ENCODE peak calls at places on chromosomes 11 and 22, in four cellular contexts. I, A, B and K are unnamed samples.
A peak's percentile ranks its signal among the peaks of the same experiment; 100 is the strongest.

GRCh38 chr11:133964946-133965632 is 8.3 kb upstream of the IGSF9B start:
- DNase-seq in I (peak; percentile 50), B (no peak), A (no peak), K (peak; percentile 44)

GRCh38 chr22:25120093-25120561 is 79.5 kb upstream of the CRYBB3 start:
- DNase-seq in A (no peak), B (peak; percentile 92), I (peak; percentile 49), K (no peak)

GRCh38 chr22:19451570-19451969 is 4.1 kb upstream of the C22orf39 start:
- DNase-seq in A (no peak), B (no peak), I (no peak), K (no peak)

GRCh38 chr22:37079668-37080171 is 28.2 kb downstream of the KCTD17 start:
- DNase-seq in A (no peak), B (no peak), I (no peak), K (peak; percentile 43)

GRCh38 chr11:69859275-69859934 is 40.2 kb upstream of the FGF3 start:
- DNase-seq in I (peak; percentile 21), B (no peak), A (no peak), K (no peak)

GRCh38 chr22:40668611-40669390 is 10.5 kb upstream of the MCHR1 start:
- DNase-seq in A (no peak), B (peak; percentile 62), I (peak; percentile 70), K (no peak)

GRCh38 chr11:125088576-125089455 is 22.6 kb downstream of the TMEM218 start:
- DNase-seq in I (no peak), B (no peak), A (no peak), K (no peak)

GRCh38 chr22:38745676-38746460 is 9.9 kb downstream of the SUN2 start:
- DNase-seq in B (no peak), A (no peak), I (no peak), K (no peak)

GRCh38 chr22:44920183-44920582 is 89.6 kb downstream of the PHF21B start:
- DNase-seq in I (no peak), A (no peak), B (no peak), K (no peak)

GRCh38 chr22:50673231-50674126 is 856 bp downstream of the SHANK3 start:
- DNase-seq in A (no peak), B (no peak), I (no peak), K (no peak)

GRCh38 chr11:75536786-75537629 is 11.3 kb upstream of the GDPD5 start:
- DNase-seq in I (peak; percentile 60), A (peak; percentile 82), B (no peak), K (peak; percentile 53)

GRCh38 chr11:64762916-64763803 is 3.4 kb upstream of the PYGM start:
- DNase-seq in B (no peak), I (no peak), A (no peak), K (peak; percentile 76)

GRCh38 chr11:3747704-3748103 is 49.6 kb downstream of the NUP98 start:
- DNase-seq in B (no peak), A (no peak), I (peak; percentile 15), K (peak; percentile 71)

GRCh38 chr11:74459584-74459983 is 7.8 kb downstream of the KCNE3 start:
- DNase-seq in A (no peak), I (no peak), B (no peak), K (no peak)

GRCh38 chr22:24969588-24970301 is 17.2 kb downstream of the KIAA1671 start:
- DNase-seq in A (no peak), B (peak; percentile 60), I (no peak), K (no peak)

GRCh38 chr22:22061085-22062077 is 78.8 kb upstream of the TOP3B start:
- DNase-seq in A (no peak), I (peak; percentile 56), B (peak; percentile 83), K (peak; percentile 93)

GRCh38 chr11:95152878-95153856 is 63.5 kb downstream of the ENDOD1 start:
- DNase-seq in B (no peak), A (peak; percentile 26), I (no peak), K (no peak)

GRCh38 chr11:2835768-2836150 is 49.8 kb downstream of the CDKN1C start:
- DNase-seq in I (no peak), A (no peak), B (no peak), K (no peak)

GRCh38 chr11:1619449-1619848 is 2.5 kb downstream of the KRTAP5-4 start:
- DNase-seq in B (no peak), A (no peak), I (no peak), K (peak; percentile 19)

GRCh38 chr11:65204646-65205601 is 23.2 kb downstream of the CAPN1 start:
- DNase-seq in B (peak; percentile 37), A (no peak), I (peak; percentile 48), K (peak; percentile 77)

GRCh38 chr11:22798890-22799289 is 30.7 kb downstream of the SVIP start:
- DNase-seq in A (no peak), I (no peak), B (no peak), K (no peak)

GRCh38 chr11:119361056-119361787 is 14.7 kb upstream of the MFRP start:
- DNase-seq in I (peak; percentile 74), A (no peak), B (peak; percentile 38), K (peak; percentile 80)

GRCh38 chr11:122850076-122850631 is 11.9 kb downstream of the CRTAM start:
- DNase-seq in A (no peak), B (no peak), I (no peak), K (peak; percentile 43)

GRCh38 chr11:68141247-68142027 is 20.2 kb upstream of the CHKA start:
- DNase-seq in I (no peak), B (no peak), A (no peak), K (no peak)

GRCh38 chr11:120331301-120331966 is 4.8 kb upstream of the ARHGEF12 start:
- DNase-seq in B (no peak), A (no peak), I (peak; percentile 45), K (no peak)

GRCh38 chr11:68673291-68673930 is 10.9 kb upstream of the GAL start:
- DNase-seq in A (no peak), B (no peak), I (no peak), K (no peak)

GRCh38 chr11:48055292-48056132 is 75.2 kb downstream of the PTPRJ start:
- DNase-seq in I (no peak), A (no peak), B (peak; percentile 34), K (peak; percentile 88)

GRCh38 chr22:44587004-44587793 is 89.2 kb upstream of the RTL6 start:
- DNase-seq in A (no peak), I (peak; percentile 11), B (no peak), K (no peak)

GRCh38 chr11:111177037-111177988 is 68.2 kb upstream of the POU2AF2 start:
- DNase-seq in B (no peak), A (peak; percentile 58), I (no peak), K (peak; percentile 20)
- H3K4me3 ChIP-seq in B (no peak overlapping the region), A (peak overlapping the region; percentile 30), I (no peak overlapping the region), K (no peak overlapping the region)

GRCh38 chr22:33772793-33773192 is 147.5 kb downstream of the LARGE1 start:
- DNase-seq in B (no peak), I (no peak), A (no peak), K (no peak)
- TF ChIP-seq MYC in B (no peak), I (no peak), A (no peak), K (no peak)

GRCh38 chr11:67024410-67024809 is 1.5 kb downstream of the SYT12 start:
- DNase-seq in I (no peak), B (no peak), A (no peak), K (peak; percentile 89)
- H3K4me3 ChIP-seq in I (no peak overlapping the region), B (no peak overlapping the region), A (no peak overlapping the region), K (no peak overlapping the region)

GRCh38 chr22:47199949-47200272 is 437.5 kb downstream of the TBC1D22A start:
- DNase-seq in I (no peak), A (no peak), B (no peak), K (no peak)

GRCh38 chr22:47202819-47203553 is 440.5 kb downstream of the TBC1D22A start:
- DNase-seq in B (no peak), A (no peak), I (no peak), K (no peak)

GRCh38 chr22:47200273-47201051 is 438.0 kb downstream of the TBC1D22A start:
- DNase-seq in I (no peak), B (no peak), A (no peak), K (no peak)

GRCh38 chr22:47201996-47202818 is 439.8 kb downstream of the TBC1D22A start:
- DNase-seq in I (no peak), B (no peak), A (no peak), K (no peak)

GRCh38 chr22:47201186-47201995 is 438.9 kb downstream of the TBC1D22A start:
- DNase-seq in A (no peak), B (no peak), I (no peak), K (no peak)
- TF ChIP-seq MYC in A (no peak), B (no peak), I (no peak), K (no peak)

DNA sequence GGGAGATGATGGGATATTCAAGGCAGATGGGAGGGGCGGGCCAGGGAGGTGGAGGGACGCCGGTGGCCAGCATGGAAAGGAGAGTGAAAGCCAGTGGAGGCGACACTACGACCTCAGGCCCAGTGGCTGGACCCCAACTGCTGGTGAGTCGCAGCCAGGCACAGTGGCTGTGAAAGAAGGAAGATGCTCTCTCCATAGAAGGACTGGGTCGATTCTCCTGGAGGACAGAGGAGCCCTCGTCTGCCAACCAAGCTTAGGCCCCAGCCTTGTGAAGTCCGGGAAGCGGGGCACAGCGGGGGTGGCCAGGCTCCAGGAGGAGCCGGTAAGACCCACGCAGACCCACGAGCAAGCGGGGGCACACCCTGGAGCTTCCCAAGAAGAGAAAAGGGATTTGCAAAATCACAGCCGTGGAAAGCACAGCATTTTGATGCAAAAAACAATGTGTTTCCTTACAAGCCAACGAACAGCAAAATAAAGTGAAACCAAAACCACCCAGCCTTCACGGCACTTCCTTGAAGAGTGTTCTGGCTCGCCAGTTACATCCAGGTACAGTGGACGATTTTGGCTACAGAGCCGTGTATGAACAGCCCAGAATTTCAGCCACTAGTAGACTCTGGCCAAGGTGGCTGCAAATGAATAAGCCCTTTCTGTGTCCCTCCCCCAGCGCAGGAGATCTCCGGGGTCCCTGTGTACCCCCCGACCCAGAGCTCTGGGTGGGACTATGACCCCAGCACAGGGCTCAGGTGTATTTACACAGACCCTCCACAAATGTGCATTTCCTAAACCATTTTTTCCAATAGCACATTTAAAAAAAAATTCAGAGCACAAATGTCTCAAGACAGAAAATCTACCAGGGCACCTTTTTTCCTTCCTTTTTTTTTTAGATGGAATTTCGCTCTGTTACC is 96.9 kb downstream of the TRMU start:
- DNase-seq in I (no peak), B (no peak), A (no peak), K (no peak)
- H3K4me3 ChIP-seq in I (no peak overlapping the region), B (no peak overlapping the region), A (peak overlapping the region; percentile 68), K (no peak overlapping the region)

GRCh38 chr22:42908082-42908746 is 51.1 kb upstream of the ARFGAP3 start:
- DNase-seq in A (no peak), I (no peak), B (no peak), K (no peak)

GRCh38 chr22:42909363-42910058 is 52.4 kb upstream of the ARFGAP3 start:
- DNase-seq in B (no peak), A (no peak), I (no peak), K (no peak)

GRCh38 chr22:42905702-42906183 is 48.7 kb upstream of the ARFGAP3 start:
- DNase-seq in I (no peak), A (no peak), B (no peak), K (no peak)

GRCh38 chr22:42906605-42907338 is 49.7 kb upstream of the ARFGAP3 start:
- DNase-seq in I (no peak), B (no peak), A (no peak), K (no peak)

DNA sequence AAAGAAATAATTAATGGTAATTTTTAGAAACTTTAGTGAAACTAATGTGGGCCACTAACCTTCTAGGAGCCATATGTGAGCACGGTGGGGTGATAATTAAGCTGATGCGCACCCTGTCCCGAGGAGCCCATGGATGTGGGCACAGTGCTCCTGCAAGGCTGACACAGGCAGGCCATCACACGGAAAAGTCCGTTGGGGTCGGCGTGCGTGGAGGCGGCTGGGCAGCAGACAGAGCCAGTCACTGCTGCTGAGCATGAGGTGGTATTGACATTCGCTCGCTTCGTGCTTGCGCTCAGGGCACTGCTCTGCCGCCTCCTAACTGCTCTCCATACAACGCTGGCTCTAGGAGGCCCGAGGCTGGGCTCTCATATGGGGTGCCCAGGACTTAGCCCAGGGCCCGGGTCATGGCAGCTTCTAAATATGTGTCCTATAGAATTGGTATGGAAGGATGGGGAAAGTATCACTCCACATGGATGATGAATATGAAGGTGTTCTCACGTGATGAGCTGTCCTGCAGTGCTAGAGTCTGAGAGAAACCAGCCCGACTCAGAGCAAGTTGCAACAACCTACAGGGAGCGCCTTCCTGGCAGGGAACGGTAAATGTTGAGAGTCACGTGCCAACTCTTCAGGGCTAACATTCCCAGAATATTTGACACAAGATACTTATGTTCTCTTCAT is 50.5 kb upstream of the ARFGAP3 start:
- DNase-seq in A (no peak), I (no peak), B (no peak), K (no peak)
- TF ChIP-seq MYC in A (no peak), I (no peak), B (no peak), K (no peak)